ENCODE peak calls at places on chromosome 2, in four cellular contexts. T is H1, G is neuronal stem cell, I is mesenchymal stem cell. W is an unnamed sample.

GRCh38 chr2:215059724-215060123 is 78.7 kb downstream of the ABCA12 start:
- DNase-seq in T (no peak), G (no peak), I (peak), W (no peak)

GRCh38 chr2:229511524-229511923 is 202.8 kb downstream of the DNER start:
- DNase-seq in T (no peak), G (no peak), I (no peak), W (no peak)

GRCh38 chr2:30272761-30273573 is 41.6 kb downstream of the LBH start:
- DNase-seq in T (no peak), G (no peak), I (peak), W (no peak)

GRCh38 chr2:232142049-232142448 is 180.5 kb downstream of the DIS3L2 start:
- DNase-seq in T (no peak), G (peak), I (peak), W (peak)

GRCh38 chr2:61135510-61135909 is 26.5 kb upstream of the C2orf74 start:
- DNase-seq in T (no peak), G (no peak), I (peak), W (no peak)

GRCh38 chr2:218879881-218880748 is 537 bp upstream of the WNT10A start:
- DNase-seq in T (no peak), G (no peak), I (no peak), W (peak)

GRCh38 chr2:28972778-28973335 is 8.2 kb upstream of the TOGARAM2 start:
- DNase-seq in T (no peak), G (no peak), I (no peak), W (no peak)

GRCh38 chr2:27638709-27639108 is 9.9 kb downstream of the GPN1 start:
- DNase-seq in T (no peak), G (no peak), I (no peak), W (no peak)

GRCh38 chr2:234258562-234259141 is 208.2 kb downstream of the SPP2 start:
- DNase-seq in T (no peak), G (no peak), I (peak), W (no peak)

GRCh38 chr2:20897047-20897446 is 74.1 kb upstream of the LDAH start:
- DNase-seq in T (no peak), G (no peak), I (no peak), W (no peak)

GRCh38 chr2:16682431-16683130 is 16.9 kb upstream of the CYRIA start:
- DNase-seq in T (no peak), G (no peak), I (no peak), W (no peak)

GRCh38 chr2:163800889-163801498 is 65.2 kb upstream of the FIGN start:
- DNase-seq in T (no peak), G (no peak), I (peak), W (no peak)

GRCh38 chr2:144357623-144358400 is 162.1 kb downstream of the ZEB2 start:
- DNase-seq in T (no peak), G (no peak), I (peak), W (no peak)

GRCh38 chr2:212863185-212863588 is 288.2 kb downstream of the IKZF2 start:
- DNase-seq in T (peak), G (peak), I (peak), W (peak)

GRCh38 chr2:145199052-145199451 is 679.1 kb upstream of the ZEB2 start:
- DNase-seq in T (no peak), G (no peak), I (no peak), W (no peak)

GRCh38 chr2:157504623-157505022 is 60.7 kb upstream of the CYTIP start:
- DNase-seq in T (no peak), G (no peak), I (no peak), W (no peak)

GRCh38 chr2:240611601-240612210 is 13.6 kb upstream of the GPR35 start:
- DNase-seq in T (no peak), G (no peak), I (no peak), W (no peak)

GRCh38 chr2:26112201-26112600 is 60.7 kb upstream of the GAREM2 start:
- DNase-seq in T (no peak), G (no peak), I (no peak), W (no peak)

GRCh38 chr2:135744761-135745314 is 3.2 kb downstream of the UBXN4 start:
- DNase-seq in T (no peak), G (no peak), I (peak), W (peak)

GRCh38 chr2:177138823-177139222 is 73.8 kb upstream of the HNRNPA3 start:
- DNase-seq in T (no peak), G (no peak), I (no peak), W (no peak)

GRCh38 chr2:236642125-236642524 is 72.5 kb downstream of the ACKR3 start:
- DNase-seq in T (no peak), G (no peak), I (no peak), W (no peak)

GRCh38 chr2:211035548-211036185 is 479.3 kb downstream of the CPS1 start:
- DNase-seq in T (no peak), G (peak), I (peak), W (no peak)

GRCh38 chr2:199590323-199590915 is 132.7 kb upstream of the SATB2 start:
- DNase-seq in T (no peak), G (no peak), I (no peak), W (no peak)

GRCh38 chr2:118224144-118224887 is 136.0 kb downstream of the INSIG2 start:
- DNase-seq in T (no peak), G (peak), I (peak), W (peak)

GRCh38 chr2:120985997-120986651 is 250.5 kb downstream of the GLI2 start:
- DNase-seq in T (no peak), G (no peak), I (no peak), W (no peak)

GRCh38 chr2:219476605-219477578 is 21.8 kb upstream of the GMPPA start:
- DNase-seq in T (no peak), G (peak), I (no peak), W (peak)

GRCh38 chr2:47984041-47984440 is 77.7 kb upstream of the FBXO11 start:
- DNase-seq in T (no peak), G (no peak), I (peak), W (no peak)

GRCh38 chr2:234544659-234545611 is 48.1 kb upstream of the ARL4C start:
- DNase-seq in T (peak), G (peak), I (peak), W (peak)

GRCh38 chr2:132416996-132417395 is 391 bp downstream of the GPR39 start:
- DNase-seq in T (no peak), G (no peak), I (no peak), W (no peak)
- H2BK12ac ChIP-seq in T (peak), G (no peak), I (peak), W (no peak)

DNA sequence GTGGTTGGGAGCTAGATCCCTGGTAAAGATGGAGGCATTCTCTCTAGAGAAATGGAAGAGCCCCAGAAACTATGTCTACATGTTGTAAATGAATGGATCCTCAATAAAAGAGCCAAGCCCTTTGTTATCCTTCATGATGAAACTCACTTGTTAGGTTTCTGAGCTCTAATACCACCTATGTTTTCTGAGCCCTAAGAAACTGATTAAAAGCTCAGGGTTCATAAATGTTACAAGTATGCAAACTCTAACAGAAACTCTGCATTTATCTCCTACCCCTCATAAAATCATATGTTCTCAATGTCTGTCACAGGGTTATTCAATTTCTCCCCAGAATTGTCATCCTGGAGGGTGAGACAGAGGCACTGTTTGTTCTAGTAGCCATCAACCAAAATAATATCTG is 18.0 kb upstream of the HNMT start:
- DNase-seq in T (no peak), G (no peak), I (no peak), W (no peak)
- H2BK15ac ChIP-seq in T (no peak), G (no peak), I (no peak), W (no peak)

DNA sequence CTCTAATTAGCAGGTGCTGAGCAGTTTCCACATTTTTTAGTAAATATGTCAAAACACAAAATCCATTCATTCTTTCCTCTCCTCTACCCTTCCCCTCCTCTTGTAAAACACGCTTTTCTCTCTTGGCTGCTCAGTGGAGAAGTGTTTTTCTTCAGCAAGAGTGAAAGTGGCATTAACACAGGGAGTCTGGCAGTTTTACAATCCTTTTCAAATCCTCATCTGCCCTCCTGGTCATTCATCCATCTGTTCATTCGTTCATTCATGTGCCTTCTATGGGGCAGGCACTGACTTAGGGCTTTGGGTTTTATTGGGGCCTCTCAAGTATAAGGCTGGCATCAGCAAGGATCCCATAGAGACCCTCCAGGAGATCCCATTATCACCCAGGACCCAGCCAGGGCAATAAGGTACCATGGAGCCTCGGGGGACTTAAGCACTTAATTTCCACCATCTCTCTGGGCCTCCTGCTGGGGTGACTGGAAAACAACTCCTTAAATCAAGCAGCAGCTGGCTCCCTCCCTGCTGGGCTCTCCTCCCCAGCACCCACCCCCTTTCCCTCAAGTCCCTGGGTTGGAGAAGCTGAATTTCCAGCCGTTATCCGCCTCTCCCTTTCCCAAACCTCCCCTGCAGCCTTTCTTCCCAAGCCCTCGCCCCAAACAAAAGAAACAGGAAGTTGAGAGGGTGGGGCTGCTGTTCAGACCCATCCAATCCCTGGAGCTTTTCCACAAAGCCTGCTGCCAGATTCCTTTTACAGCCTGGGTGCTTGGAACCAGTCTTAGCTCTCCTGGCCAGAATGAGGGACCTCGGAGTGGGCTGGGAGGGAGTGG is 32.6 kb downstream of the MARCHF4 start:
- DNase-seq in T (no peak), G (peak), I (peak), W (peak)
- H3K27ac ChIP-seq in T (peak), G (peak), I (no peak), W (peak)

GRCh38 chr2:62404948-62405347 is 101.0 kb downstream of the TMEM17 start:
- DNase-seq in T (no peak), G (no peak), I (no peak), W (no peak)
- H2BK12ac ChIP-seq in T (no peak), G (no peak), I (no peak), W (no peak)

DNA sequence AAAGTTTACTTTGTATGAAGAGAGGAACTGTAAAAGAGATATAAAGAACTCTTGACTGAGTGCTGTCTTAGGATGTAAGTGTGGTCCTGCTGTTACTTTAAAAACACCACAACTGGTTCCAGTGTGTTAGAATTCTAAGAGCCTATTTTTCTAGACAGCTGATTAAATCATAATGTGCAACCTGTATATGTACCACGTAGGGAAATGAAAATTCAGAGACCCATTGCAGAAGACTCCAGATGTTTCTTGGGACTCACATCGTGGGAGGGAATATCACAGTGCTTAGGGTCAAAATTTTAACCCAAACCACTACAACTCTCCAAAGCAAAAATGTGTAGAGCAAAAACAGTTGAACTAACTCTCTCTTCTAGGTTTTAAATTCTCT is 173.1 kb upstream of the RBMS1 start:
- DNase-seq in T (no peak), G (no peak), I (no peak), W (no peak)
- H2BK15ac ChIP-seq in T (no peak), G (no peak), I (no peak), W (no peak)

DNA sequence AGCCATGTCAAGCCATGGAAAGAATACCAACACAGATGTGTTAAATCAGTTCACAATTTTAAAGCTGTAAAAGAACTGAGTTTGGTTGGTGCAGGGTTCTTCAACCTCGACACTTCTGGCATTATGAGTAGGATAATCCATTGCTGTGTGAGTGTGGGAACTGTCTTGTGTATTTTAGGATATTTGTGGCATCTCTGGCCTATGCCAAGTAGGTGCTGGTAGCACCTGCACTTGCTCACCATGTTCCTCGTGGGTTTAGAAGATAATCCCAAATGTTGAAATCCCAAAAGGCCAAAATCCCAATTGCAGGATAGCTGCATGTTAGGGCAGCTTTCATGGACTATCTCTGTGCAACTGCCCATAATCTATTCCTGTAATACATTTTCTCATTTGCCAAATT is 3.8 kb downstream of the KRCC1 start:
- DNase-seq in T (no peak), G (no peak), I (no peak), W (no peak)
- H3K27ac ChIP-seq in T (no peak), G (no peak), I (no peak), W (no peak)